ENCODE peak calls at places on chromosomes 2 and 18, in ten cellular contexts. D, E, R, W, O, H, M, K, G and L are unnamed samples.

GRCh38 chr2:124633812-124634211 is 608.7 kb downstream of the CNTNAP5 start:
- DNase-seq in E (no peak), G (no peak), D (no peak), H (no peak), W (no peak), R (no peak), O (no peak), K (no peak), M (no peak), L (no peak)

GRCh38 chr18:75157851-75158250 is 51.1 kb downstream of the PTGR3 start:
- DNase-seq in D (no peak), G (no peak), R (no peak), O (no peak), E (no peak), K (no peak), H (no peak), W (no peak), M (no peak), L (no peak)

GRCh38 chr2:189179607-189179979 is at the start of gene COL5A2:
- DNase-seq in W (no peak), R (peak), H (peak), M (no peak), D (peak), O (peak), G (no peak), K (no peak), E (no peak), L (no peak)

GRCh38 chr2:171226471-171226870 is 65.8 kb upstream of the TLK1 start:
- DNase-seq in K (no peak), R (no peak), W (no peak), M (no peak), H (no peak), E (no peak), D (no peak), O (no peak), G (no peak), L (no peak)

GRCh38 chr18:69580107-69580506 is 179.4 kb downstream of the DOK6 start:
- DNase-seq in O (no peak), E (no peak), G (no peak), D (no peak), K (no peak), M (no peak), R (no peak), H (no peak), W (no peak), L (no peak)

GRCh38 chr18:13280066-13280795 is 61.7 kb downstream of the LDLRAD4 start:
- DNase-seq in O (peak), R (no peak), K (no peak), D (no peak), H (peak), M (no peak), W (no peak), E (no peak), G (no peak), L (no peak)

GRCh38 chr2:237913193-237913917 is 53.5 kb upstream of the UBE2F start:
- DNase-seq in H (no peak), E (no peak), O (no peak), W (no peak), K (no peak), G (no peak), D (no peak), R (no peak), M (no peak), L (no peak)

GRCh38 chr2:136492901-136493300 is 272.4 kb upstream of the THSD7B start:
- DNase-seq in M (no peak), H (no peak), K (no peak), D (no peak), W (no peak), E (no peak), R (no peak), G (no peak), O (no peak), L (no peak)

GRCh38 chr2:52613064-52613463 is 1154.5 kb upstream of the CHAC2 start:
- DNase-seq in G (no peak), E (no peak), O (no peak), K (no peak), W (no peak), H (no peak), M (no peak), D (no peak), R (no peak), L (no peak)

GRCh38 chr2:9712263-9712662 is 81.5 kb upstream of the YWHAQ start:
- DNase-seq in D (no peak), O (no peak), E (no peak), H (peak), K (no peak), G (no peak), M (no peak), R (no peak), W (no peak), L (no peak)

GRCh38 chr18:25326231-25327042 is 25.5 kb downstream of the ZNF521 start:
- DNase-seq in E (no peak), H (no peak), M (no peak), D (no peak), W (no peak), R (no peak), G (no peak), K (no peak), O (no peak), L (no peak)

GRCh38 chr2:80048296-80048695 is 256.3 kb downstream of the LRRTM1 start:
- DNase-seq in G (no peak), H (no peak), M (no peak), O (no peak), R (no peak), E (no peak), D (no peak), W (no peak), K (no peak), L (no peak)

GRCh38 chr2:68734688-68735525 is at the start of gene ARHGAP25:
- DNase-seq in O (no peak), R (no peak), K (no peak), G (no peak), E (no peak), M (no peak), D (peak), W (no peak), H (no peak), L (no peak)

GRCh38 chr2:238320246-238320647 is at the start of gene TRAF3IP1:
- DNase-seq in M (peak), K (peak), D (peak), G (peak), H (peak), O (peak), W (peak), R (peak), E (peak), L (peak)

GRCh38 chr18:6022840-6023239 is 127.5 kb upstream of the TMEM200C start:
- DNase-seq in M (no peak), O (no peak), H (no peak), R (no peak), G (no peak), D (no peak), W (no peak), E (no peak), K (peak), L (no peak)

GRCh38 chr2:16890081-16890480 is 224.4 kb upstream of the CYRIA start:
- DNase-seq in W (no peak), R (no peak), O (no peak), E (no peak), K (peak), G (no peak), D (no peak), H (no peak), M (no peak), L (no peak)

GRCh38 chr18:60082790-60083189 is 183.0 kb downstream of the PMAIP1 start:
- DNase-seq in H (no peak), O (no peak), G (no peak), M (no peak), W (no peak), K (no peak), D (no peak), E (no peak), R (no peak), L (no peak)

GRCh38 chr2:68739261-68740183 is 4.9 kb downstream of the ARHGAP25 start:
- DNase-seq in E (no peak), R (no peak), O (no peak), K (no peak), M (no peak), D (peak), G (no peak), H (no peak), W (no peak), L (no peak)

GRCh38 chr2:71888741-71889445 is 258.8 kb downstream of the CYP26B1 start:
- DNase-seq in W (no peak), E (no peak), R (no peak), K (no peak), D (no peak), G (no peak), H (no peak), O (peak), M (no peak), L (no peak)

GRCh38 chr2:159854485-159854884 is 56.5 kb upstream of the CD302 start:
- DNase-seq in O (no peak), H (peak), G (no peak), E (no peak), M (no peak), R (no peak), W (no peak), D (no peak), K (no peak), L (no peak)

GRCh38 chr2:181615086-181615635 is 41.7 kb downstream of the CERKL start:
- DNase-seq in D (no peak), O (no peak), W (no peak), M (no peak), E (no peak), R (no peak), K (no peak), H (no peak), G (no peak), L (no peak)

GRCh38 chr2:231172020-231172419 is 26.4 kb upstream of the ARMC9 start:
- DNase-seq in D (no peak), K (no peak), G (no peak), O (no peak), W (no peak), H (no peak), E (no peak), R (no peak), M (no peak), L (no peak)

GRCh38 chr2:100281521-100282438 is 40.5 kb downstream of the LONRF2 start:
- DNase-seq in D (no peak), O (peak), K (no peak), R (peak), W (no peak), H (no peak), E (no peak), M (peak), G (no peak), L (no peak)

GRCh38 chr2:113164930-113165585 is 8.7 kb upstream of the PSD4 start:
- DNase-seq in H (no peak), M (no peak), E (no peak), K (no peak), R (no peak), G (peak), W (no peak), O (peak), D (no peak), L (no peak)

GRCh38 chr2:233473878-233474277 is 92.7 kb downstream of the USP40 start:
- DNase-seq in K (no peak), D (no peak), H (no peak), R (no peak), O (peak), M (no peak), W (no peak), G (no peak), E (peak), L (no peak)

GRCh38 chr2:230485801-230486341 is 69.9 kb downstream of the SP100 start:
- DNase-seq in W (no peak), G (no peak), D (peak), M (no peak), K (no peak), O (no peak), R (no peak), E (no peak), H (no peak), L (no peak)

GRCh38 chr18:68735498-68736343 is 20.8 kb upstream of the TMX3 start:
- DNase-seq in M (peak), H (no peak), W (no peak), E (no peak), G (no peak), O (no peak), D (no peak), R (no peak), K (no peak), L (no peak)

GRCh38 chr2:66576381-66577330 is 141.7 kb downstream of the MEIS1 start:
- DNase-seq in R (peak), M (no peak), H (no peak), D (no peak), E (no peak), O (no peak), W (no peak), G (peak), K (no peak), L (no peak)

GRCh38 chr2:74259191-74259590 is 60.8 kb downstream of the MTHFD2 start:
- DNase-seq in D (no peak), H (no peak), K (no peak), M (no peak), E (no peak), W (no peak), G (no peak), R (peak), O (no peak), L (no peak)

GRCh38 chr18:30457156-30457555 is 585.4 kb downstream of the DSC3 start:
- DNase-seq in G (no peak), H (no peak), K (no peak), D (no peak), E (no peak), O (no peak), W (no peak), M (peak), R (no peak), L (no peak)

GRCh38 chr2:85253890-85254289 is 73.9 kb downstream of the TGOLN2 start:
- DNase-seq in R (no peak), O (no peak), K (no peak), M (no peak), E (no peak), H (no peak), W (no peak), G (no peak), D (no peak), L (no peak)

GRCh38 chr18:50231621-50232020 is 34.7 kb downstream of the CFAP53 start:
- DNase-seq in O (no peak), D (no peak), E (no peak), R (no peak), K (no peak), G (no peak), H (no peak), W (no peak), M (no peak), L (no peak)

GRCh38 chr18:50558157-50558556 is 1.7 kb upstream of the MAPK4 start:
- DNase-seq in R (no peak), O (no peak), D (no peak), K (no peak), G (no peak), W (no peak), H (no peak), M (no peak), E (no peak), L (no peak)

GRCh38 chr2:202376460-202377307 is 557 bp downstream of the BMPR2 start:
- DNase-seq in G (peak), O (peak), W (no peak), R (peak), H (peak), D (peak), E (no peak), K (no peak), M (peak), L (no peak)

GRCh38 chr18:44897445-44898215 is 216.9 kb downstream of the SETBP1 start:
- DNase-seq in R (peak), M (no peak), K (no peak), E (no peak), O (no peak), D (no peak), H (no peak), G (no peak), W (no peak), L (no peak)

GRCh38 chr2:121036226-121036692 is 248.7 kb downstream of the TFCP2L1 start:
- DNase-seq in M (no peak), O (peak), G (peak), H (no peak), D (no peak), R (peak), W (no peak), E (no peak), K (no peak), L (no peak)

GRCh38 chr2:30437809-30438548 is 9.1 kb upstream of the LCLAT1 start:
- DNase-seq in R (no peak), G (no peak), K (no peak), E (no peak), D (no peak), W (no peak), O (no peak), M (peak), H (no peak), L (no peak)

GRCh38 chr2:30436859-30437435 is 10.1 kb upstream of the LCLAT1 start:
- DNase-seq in E (no peak), K (no peak), R (no peak), H (no peak), D (no peak), G (no peak), O (no peak), W (no peak), M (no peak), L (no peak)

GRCh38 chr2:30428827-30429461 is 18.1 kb upstream of the LCLAT1 start:
- DNase-seq in G (no peak), H (no peak), D (no peak), M (no peak), O (no peak), W (no peak), K (no peak), R (no peak), E (no peak), L (no peak)

GRCh38 chr2:30434708-30435107 is 12.3 kb upstream of the LCLAT1 start:
- DNase-seq in M (no peak), W (no peak), H (no peak), R (no peak), O (no peak), G (no peak), K (no peak), E (no peak), D (no peak), L (no peak)

DNA sequence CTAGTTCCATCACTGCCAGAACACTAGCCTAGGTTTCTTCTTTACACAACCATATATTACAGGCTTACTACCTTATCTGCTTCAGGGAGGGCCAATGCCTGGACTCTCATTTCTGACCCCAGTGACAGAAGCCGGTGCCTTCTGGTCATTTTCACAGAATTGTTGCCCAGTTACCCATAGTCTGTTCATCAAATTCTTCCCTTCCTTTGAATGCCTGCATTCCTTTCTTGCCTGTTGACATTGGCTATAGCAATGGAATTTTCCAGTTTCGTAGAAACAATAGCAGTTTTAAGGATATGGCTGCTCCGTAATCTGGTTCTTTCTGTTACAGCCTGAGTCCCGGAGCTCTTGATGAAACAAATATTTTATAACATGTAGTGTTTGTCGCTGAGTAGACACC is 13.1 kb upstream of the LCLAT1 start:
- DNase-seq in H (no peak), R (no peak), O (no peak), W (no peak), M (no peak), G (no peak), D (no peak), K (no peak), E (no peak), L (no peak)
- TF ChIP-seq POLR2A in H (no peak), R (no peak), O (no peak), W (no peak), M (no peak), G (no peak), D (no peak), K (no peak), E (no peak), L (no peak)

DNA sequence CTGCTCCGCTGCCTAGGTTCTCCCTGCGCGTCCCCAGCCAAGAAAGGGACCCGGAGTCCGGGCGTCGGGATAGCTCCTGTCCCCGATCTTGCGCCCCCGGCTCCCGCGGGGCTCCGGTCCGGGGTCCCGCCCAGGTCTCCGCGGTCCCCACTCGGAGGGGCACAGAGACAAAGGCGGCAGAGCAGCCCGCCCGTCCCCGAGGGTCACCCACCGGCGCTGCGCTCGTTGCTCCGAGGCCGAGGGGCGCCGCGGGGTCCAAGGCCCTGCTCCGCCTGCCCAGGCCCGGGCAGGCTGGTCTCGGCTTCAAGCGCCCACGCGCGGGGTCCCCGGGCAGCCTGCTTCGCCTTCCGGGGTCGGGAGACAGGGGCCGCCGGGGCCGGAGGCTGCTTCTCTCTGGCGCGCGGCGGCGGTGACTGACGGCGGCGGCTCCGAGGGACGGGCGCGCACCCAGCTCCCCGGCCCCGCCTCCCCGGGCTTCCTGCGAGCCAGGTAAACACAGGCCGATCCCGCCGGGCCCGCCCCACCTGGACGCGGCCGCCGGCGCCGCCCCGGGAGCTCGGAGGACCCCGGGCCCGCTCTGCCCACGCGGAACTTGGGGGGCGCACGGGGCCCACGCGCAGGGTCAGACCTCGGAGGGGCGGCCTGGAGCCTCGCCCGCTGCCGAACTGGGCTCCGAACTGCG is at the start of gene MBP:
- DNase-seq in E (peak), H (peak), M (no peak), D (peak), G (peak), K (no peak), R (peak), O (peak), W (peak), L (peak)
- TF ChIP-seq POLR2A in E (no peak), H (peak), M (no peak), D (peak), G (peak), K (peak), R (peak), O (peak), W (no peak), L (peak)

GRCh38 chr18:812123-812672 is at the start of gene YES1:
- DNase-seq in G (peak), D (peak), K (no peak), H (peak), M (peak), R (peak), O (peak), E (peak), W (peak), L (peak)
- TF ChIP-seq POLR2A in G (peak), D (peak), K (no peak), H (peak), M (no peak), R (peak), O (no peak), E (no peak), W (no peak), L (peak)

GRCh38 chr18:22560797-22561196 is 143.1 kb upstream of the CTAGE1 start:
- DNase-seq in G (no peak), E (no peak), K (no peak), O (no peak), R (no peak), M (no peak), H (no peak), W (no peak), D (no peak), L (no peak)

GRCh38 chr18:22560283-22560627 is 142.5 kb upstream of the CTAGE1 start:
- DNase-seq in D (no peak), G (no peak), R (no peak), W (no peak), E (no peak), M (no peak), O (no peak), K (no peak), H (no peak), L (no peak)

GRCh38 chr18:22557160-22557941 is 139.6 kb upstream of the CTAGE1 start:
- DNase-seq in K (no peak), H (no peak), G (no peak), R (no peak), W (no peak), E (no peak), D (no peak), M (peak), O (no peak), L (no peak)

GRCh38 chr18:22558945-22559385 is 141.2 kb upstream of the CTAGE1 start:
- DNase-seq in K (no peak), M (peak), H (peak), D (no peak), E (peak), G (peak), R (peak), O (no peak), W (no peak), L (no peak)

DNA sequence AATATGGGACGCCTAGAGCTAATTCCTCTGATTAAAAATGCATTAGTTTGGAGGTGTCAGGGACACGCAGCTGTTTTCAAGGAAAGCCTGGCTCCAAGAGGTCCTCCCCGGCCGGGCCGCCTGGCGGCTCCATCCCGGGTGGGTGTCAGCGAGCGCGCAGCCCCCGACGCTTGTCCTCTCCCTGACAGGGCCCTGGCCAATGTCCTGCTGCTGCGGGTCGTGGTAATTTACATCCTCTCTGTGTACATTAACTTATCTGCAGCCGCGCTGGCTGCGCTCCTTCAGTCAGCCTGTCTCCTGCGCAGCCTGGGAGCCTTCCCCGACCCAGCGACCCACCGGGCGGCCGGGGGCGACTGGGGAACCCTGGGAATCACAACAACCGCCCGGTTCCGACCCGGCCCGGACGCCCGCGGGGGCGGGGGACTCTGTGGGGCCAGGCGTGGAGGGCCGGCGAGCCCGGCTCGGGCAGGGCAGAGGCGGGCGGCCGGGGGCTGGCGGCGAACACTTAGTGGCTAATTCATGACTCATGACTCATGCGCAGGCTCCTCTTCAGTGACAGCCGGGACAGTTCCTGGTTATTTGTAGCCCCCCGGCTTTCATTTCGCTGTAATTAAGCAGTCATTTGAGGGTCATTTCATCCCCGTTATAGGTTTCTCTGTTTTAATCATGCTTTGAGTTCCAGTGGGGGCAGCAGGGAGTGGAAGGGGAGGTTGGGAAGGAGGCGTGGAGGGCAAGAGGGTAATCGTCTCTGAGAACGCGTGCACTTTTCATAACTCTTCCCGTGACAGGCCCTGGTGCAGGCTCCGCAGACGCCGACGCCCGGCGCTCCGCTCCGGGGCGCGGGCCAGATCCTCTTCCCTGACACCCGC is 141.9 kb upstream of the CTAGE1 start:
- DNase-seq in K (no peak), M (peak), D (no peak), G (peak), O (peak), H (peak), E (peak), W (no peak), R (peak), L (peak)
- TF ChIP-seq POLR2A in K (no peak), M (no peak), D (peak), G (no peak), O (no peak), H (peak), E (no peak), W (no peak), R (peak), L (no peak)